ENCODE peak calls at places on chromosomes 1 and 21, in eight cellular contexts. One of them, this sample, is unnamed.

GRCh38 chr1:201877877-201878339 is 10.8 kb upstream of the SHISA4 start:
- DNase-seq in left lung: no peak
- DNase-seq in SK-N-SH: peak
- DNase-seq in esophagus muscularis mucosa: no peak
- DNase-seq in lower lobe of right lung: no peak
- DNase-seq in K562: peak
- DNase-seq in PC-3: peak
- DNase-seq in heart left ventricle: no peak
- DNase-seq in this sample: no peak

GRCh38 chr21:37085726-37086125 is 12.7 kb downstream of the TTC3 start:
- DNase-seq in left lung: no peak
- DNase-seq in SK-N-SH: no peak
- DNase-seq in esophagus muscularis mucosa: no peak
- DNase-seq in lower lobe of right lung: no peak
- DNase-seq in K562: no peak
- DNase-seq in PC-3: no peak
- DNase-seq in heart left ventricle: no peak
- DNase-seq in this sample: no peak

GRCh38 chr1:231866392-231867331 is 240.1 kb downstream of the DISC1 start:
- DNase-seq in left lung: peak
- DNase-seq in SK-N-SH: peak
- DNase-seq in esophagus muscularis mucosa: no peak
- DNase-seq in lower lobe of right lung: peak
- DNase-seq in K562: peak
- DNase-seq in PC-3: peak
- DNase-seq in heart left ventricle: peak
- DNase-seq in this sample: no peak

GRCh38 chr1:26072305-26072704 is 4.9 kb upstream of the TRIM63 start:
- DNase-seq in left lung: no peak
- DNase-seq in SK-N-SH: no peak
- DNase-seq in esophagus muscularis mucosa: no peak
- DNase-seq in lower lobe of right lung: no peak
- DNase-seq in K562: no peak
- DNase-seq in PC-3: no peak
- DNase-seq in heart left ventricle: peak
- DNase-seq in this sample: peak

GRCh38 chr1:223479718-223480425 is 86.7 kb downstream of the CCDC185 start:
- DNase-seq in left lung: no peak
- DNase-seq in SK-N-SH: no peak
- DNase-seq in esophagus muscularis mucosa: no peak
- DNase-seq in lower lobe of right lung: peak
- DNase-seq in K562: no peak
- DNase-seq in PC-3: no peak
- DNase-seq in heart left ventricle: no peak
- DNase-seq in this sample: no peak

GRCh38 chr1:72286401-72286800 is 4.1 kb upstream of the NEGR1 start:
- DNase-seq in left lung: no peak
- DNase-seq in SK-N-SH: no peak
- DNase-seq in esophagus muscularis mucosa: no peak
- DNase-seq in lower lobe of right lung: no peak
- DNase-seq in K562: no peak
- DNase-seq in PC-3: no peak
- DNase-seq in heart left ventricle: no peak
- DNase-seq in this sample: no peak

GRCh38 chr1:163398980-163399379 is 77.2 kb downstream of the NUF2 start:
- DNase-seq in left lung: no peak
- DNase-seq in SK-N-SH: no peak
- DNase-seq in esophagus muscularis mucosa: no peak
- DNase-seq in lower lobe of right lung: no peak
- DNase-seq in K562: no peak
- DNase-seq in PC-3: no peak
- DNase-seq in heart left ventricle: no peak
- DNase-seq in this sample: no peak

GRCh38 chr21:33769057-33769456 is 126.8 kb downstream of the ITSN1 start:
- DNase-seq in left lung: no peak
- DNase-seq in SK-N-SH: no peak
- DNase-seq in esophagus muscularis mucosa: no peak
- DNase-seq in lower lobe of right lung: no peak
- DNase-seq in K562: no peak
- DNase-seq in PC-3: no peak
- DNase-seq in heart left ventricle: no peak
- DNase-seq in this sample: no peak

GRCh38 chr1:4170548-4170947 is 270.5 kb upstream of the C1orf174 start:
- DNase-seq in left lung: no peak
- DNase-seq in SK-N-SH: no peak
- DNase-seq in esophagus muscularis mucosa: no peak
- DNase-seq in lower lobe of right lung: no peak
- DNase-seq in K562: no peak
- DNase-seq in PC-3: no peak
- DNase-seq in heart left ventricle: no peak
- DNase-seq in this sample: no peak

GRCh38 chr1:240189386-240189989 is 97.8 kb downstream of the FMN2 start:
- DNase-seq in left lung: no peak
- DNase-seq in SK-N-SH: peak
- DNase-seq in esophagus muscularis mucosa: no peak
- DNase-seq in lower lobe of right lung: no peak
- DNase-seq in K562: peak
- DNase-seq in PC-3: peak
- DNase-seq in heart left ventricle: no peak
- DNase-seq in this sample: no peak

GRCh38 chr1:189962171-189962570 is 515.5 kb downstream of the BRINP3 start:
- DNase-seq in left lung: no peak
- DNase-seq in SK-N-SH: no peak
- DNase-seq in esophagus muscularis mucosa: no peak
- DNase-seq in lower lobe of right lung: no peak
- DNase-seq in K562: no peak
- DNase-seq in PC-3: peak
- DNase-seq in heart left ventricle: no peak
- DNase-seq in this sample: no peak

GRCh38 chr1:159591981-159592380 is 4.4 kb downstream of the APCS start:
- DNase-seq in left lung: no peak
- DNase-seq in SK-N-SH: no peak
- DNase-seq in esophagus muscularis mucosa: no peak
- DNase-seq in lower lobe of right lung: no peak
- DNase-seq in K562: no peak
- DNase-seq in PC-3: peak
- DNase-seq in heart left ventricle: no peak
- DNase-seq in this sample: no peak

GRCh38 chr21:33042812-33043211 is 17.1 kb downstream of the OLIG2 start:
- DNase-seq in left lung: no peak
- DNase-seq in SK-N-SH: no peak
- DNase-seq in esophagus muscularis mucosa: no peak
- DNase-seq in lower lobe of right lung: no peak
- DNase-seq in K562: no peak
- DNase-seq in PC-3: peak
- DNase-seq in heart left ventricle: no peak
- DNase-seq in this sample: no peak

GRCh38 chr1:10838541-10838940 is 42.1 kb upstream of the CASZ1 start:
- DNase-seq in left lung: no peak
- DNase-seq in SK-N-SH: no peak
- DNase-seq in esophagus muscularis mucosa: no peak
- DNase-seq in lower lobe of right lung: no peak
- DNase-seq in K562: no peak
- DNase-seq in PC-3: no peak
- DNase-seq in heart left ventricle: no peak
- DNase-seq in this sample: no peak

GRCh38 chr1:6059866-6060265 is 14.2 kb downstream of the KCNAB2 start:
- DNase-seq in left lung: no peak
- DNase-seq in SK-N-SH: no peak
- DNase-seq in esophagus muscularis mucosa: no peak
- DNase-seq in lower lobe of right lung: no peak
- DNase-seq in K562: no peak
- DNase-seq in PC-3: peak
- DNase-seq in heart left ventricle: no peak
- DNase-seq in this sample: no peak

GRCh38 chr1:175201061-175201508 is 8.5 kb upstream of the KIAA0040 start:
- DNase-seq in left lung: no peak
- DNase-seq in SK-N-SH: no peak
- DNase-seq in esophagus muscularis mucosa: no peak
- DNase-seq in lower lobe of right lung: no peak
- DNase-seq in K562: no peak
- DNase-seq in PC-3: no peak
- DNase-seq in heart left ventricle: no peak
- DNase-seq in this sample: no peak

GRCh38 chr1:147434926-147435325 is 106.4 kb upstream of the BCL9 start:
- DNase-seq in left lung: no peak
- DNase-seq in SK-N-SH: no peak
- DNase-seq in esophagus muscularis mucosa: no peak
- DNase-seq in lower lobe of right lung: no peak
- DNase-seq in K562: no peak
- DNase-seq in PC-3: no peak
- DNase-seq in heart left ventricle: no peak
- DNase-seq in this sample: no peak

GRCh38 chr1:112527266-112528010 is 18.7 kb downstream of the WNT2B start:
- DNase-seq in left lung: no peak
- DNase-seq in SK-N-SH: no peak
- DNase-seq in esophagus muscularis mucosa: no peak
- DNase-seq in lower lobe of right lung: no peak
- DNase-seq in K562: no peak
- DNase-seq in PC-3: no peak
- DNase-seq in heart left ventricle: no peak
- DNase-seq in this sample: no peak

DNA sequence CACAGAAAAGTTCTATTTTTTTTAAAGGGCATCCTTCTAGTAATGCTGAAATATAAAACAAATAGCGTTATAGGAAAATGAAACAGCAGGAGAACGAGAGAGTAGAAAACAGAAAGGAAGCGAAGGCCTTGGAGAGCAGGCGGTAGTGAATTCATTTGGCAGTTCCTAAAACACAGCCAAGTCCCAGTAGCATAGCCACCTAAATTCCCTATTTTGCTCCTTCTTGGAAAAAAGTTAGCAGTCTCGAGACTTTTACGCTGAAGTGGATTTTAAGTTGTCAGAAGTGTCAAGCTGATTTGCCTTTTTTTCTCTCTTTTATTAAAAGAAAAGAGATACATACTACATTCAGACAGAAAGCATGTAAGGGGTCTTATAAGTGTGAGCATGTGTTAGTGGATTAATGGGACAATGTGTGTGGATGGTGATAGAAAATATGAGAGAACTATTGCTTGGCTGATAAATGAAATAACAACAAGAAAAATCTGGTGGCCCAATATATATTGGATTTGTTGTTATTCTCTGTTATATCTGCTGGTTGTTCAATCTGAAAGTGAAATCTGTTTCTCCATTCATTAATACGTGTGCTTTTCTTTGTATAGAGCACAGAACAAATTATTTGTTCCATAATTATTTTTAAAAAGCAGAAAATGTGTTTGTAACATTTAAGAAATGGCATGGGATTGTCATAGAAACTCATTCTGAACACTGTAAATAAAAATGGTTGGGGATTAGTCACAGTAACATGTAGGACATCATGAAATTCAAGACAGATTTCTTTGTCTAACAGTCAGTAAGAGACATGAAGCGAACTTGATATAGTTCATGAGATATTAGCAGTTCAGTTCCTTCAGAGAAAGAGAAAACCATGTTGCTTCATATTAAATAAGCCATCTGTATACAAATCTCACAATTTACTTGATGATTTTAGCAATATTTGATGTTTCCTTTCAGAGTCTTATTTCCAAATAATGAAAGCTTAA is 19.4 kb downstream of the NFIA start:
- DNase-seq in left lung: no peak
- DNase-seq in SK-N-SH: no peak
- DNase-seq in esophagus muscularis mucosa: no peak
- DNase-seq in lower lobe of right lung: no peak
- DNase-seq in K562: no peak
- DNase-seq in PC-3: no peak
- DNase-seq in heart left ventricle: no peak
- DNase-seq in this sample: no peak
- H3K27ac ChIP-seq in left lung: peak
- H3K27ac ChIP-seq in SK-N-SH: peak
- H3K27ac ChIP-seq in esophagus muscularis mucosa: peak
- H3K27ac ChIP-seq in lower lobe of right lung: peak
- H3K27ac ChIP-seq in K562: peak
- H3K27ac ChIP-seq in PC-3: no peak
- H3K27ac ChIP-seq in heart left ventricle: peak
- H3K27ac ChIP-seq in this sample: peak

GRCh38 chr1:25039229-25039628 is 109.2 kb upstream of the RUNX3 start:
- DNase-seq in left lung: no peak
- DNase-seq in SK-N-SH: no peak
- DNase-seq in esophagus muscularis mucosa: no peak
- DNase-seq in lower lobe of right lung: no peak
- DNase-seq in K562: no peak
- DNase-seq in PC-3: no peak
- DNase-seq in heart left ventricle: peak
- DNase-seq in this sample: peak
- TF ChIP-seq CTCF in left lung: no peak
- TF ChIP-seq CTCF in SK-N-SH: no peak
- TF ChIP-seq CTCF in esophagus muscularis mucosa: no peak
- TF ChIP-seq CTCF in lower lobe of right lung: no peak
- TF ChIP-seq CTCF in K562: peak
- TF ChIP-seq CTCF in PC-3: peak
- TF ChIP-seq CTCF in heart left ventricle: no peak
- TF ChIP-seq CTCF in this sample: no peak

DNA sequence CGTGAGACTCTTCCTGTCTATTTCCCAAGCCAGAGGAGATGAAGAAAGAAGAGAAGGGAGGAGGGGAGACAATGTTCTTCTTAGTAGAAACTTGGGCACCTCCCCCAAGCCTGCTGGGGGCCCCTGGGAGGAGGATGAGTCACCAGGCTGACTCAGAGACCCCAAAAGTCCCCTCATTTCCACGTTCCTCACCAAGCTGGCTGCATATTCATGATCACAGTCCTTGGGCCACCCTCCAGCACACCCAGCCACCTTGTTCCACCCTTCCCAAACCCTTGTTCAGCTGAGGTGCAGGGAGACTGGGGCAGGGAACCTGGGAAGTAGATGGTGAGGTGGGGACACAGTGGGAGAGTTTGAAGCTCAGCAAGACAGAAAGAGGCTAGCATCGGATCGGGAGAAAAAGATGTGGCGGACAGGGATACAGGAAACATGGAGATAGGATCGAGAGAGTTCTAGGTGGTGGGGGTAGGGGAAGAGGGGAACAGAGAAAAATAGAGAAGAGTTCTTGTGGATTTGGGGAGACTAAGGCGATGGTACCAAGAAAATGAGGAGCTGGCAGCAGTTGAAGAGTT is 712 bp downstream of the RAB13 start:
- DNase-seq in left lung: peak
- DNase-seq in SK-N-SH: no peak
- DNase-seq in esophagus muscularis mucosa: no peak
- DNase-seq in lower lobe of right lung: no peak
- DNase-seq in K562: peak
- DNase-seq in PC-3: no peak
- DNase-seq in heart left ventricle: no peak
- DNase-seq in this sample: peak
- H3K27ac ChIP-seq in left lung: peak
- H3K27ac ChIP-seq in SK-N-SH: peak
- H3K27ac ChIP-seq in esophagus muscularis mucosa: peak
- H3K27ac ChIP-seq in lower lobe of right lung: peak
- H3K27ac ChIP-seq in K562: peak
- H3K27ac ChIP-seq in PC-3: no peak
- H3K27ac ChIP-seq in heart left ventricle: peak
- H3K27ac ChIP-seq in this sample: peak

GRCh38 chr1:208036177-208036808 is 125.4 kb upstream of the CD34 start:
- DNase-seq in left lung: no peak
- DNase-seq in SK-N-SH: peak
- DNase-seq in esophagus muscularis mucosa: no peak
- DNase-seq in lower lobe of right lung: no peak
- DNase-seq in K562: peak
- DNase-seq in PC-3: peak
- DNase-seq in heart left ventricle: no peak
- DNase-seq in this sample: no peak
- TF ChIP-seq CTCF in left lung: no peak
- TF ChIP-seq CTCF in SK-N-SH: peak
- TF ChIP-seq CTCF in esophagus muscularis mucosa: no peak
- TF ChIP-seq CTCF in lower lobe of right lung: no peak
- TF ChIP-seq CTCF in K562: peak
- TF ChIP-seq CTCF in PC-3: peak
- TF ChIP-seq CTCF in heart left ventricle: peak
- TF ChIP-seq CTCF in this sample: peak